ENCODE peak calls at places on chromosomes 5 and 9, in five cellular contexts. L is K562, M is sigmoid colon, O is endothelial cell of umbilical vein, F is GM23338. P is an unnamed sample.

GRCh38 chr9:107600060-107600573 is 110.5 kb upstream of the KLF4 start:
- DNase-seq in L (no peak), M (peak), O (peak), F (no peak), P (no peak)

GRCh38 chr5:133397432-133397831 is 214.9 kb downstream of the FSTL4 start:
- DNase-seq in L (no peak), M (no peak), O (no peak), F (peak), P (no peak)

GRCh38 chr9:90188656-90189055 is 454.0 kb downstream of the DIRAS2 start:
- DNase-seq in L (no peak), M (no peak), O (no peak), F (no peak), P (no peak)

GRCh38 chr9:126854734-126855133 is 5.7 kb upstream of the ZBTB34 start:
- DNase-seq in L (no peak), M (no peak), O (no peak), F (no peak), P (no peak)

GRCh38 chr9:128271112-128271511 is 4.7 kb downstream of the GOLGA2 start:
- DNase-seq in L (no peak), M (no peak), O (no peak), F (no peak), P (no peak)

GRCh38 chr9:132046456-132046855 is 33.2 kb downstream of the MED27 start:
- DNase-seq in L (no peak), M (no peak), O (no peak), F (no peak), P (no peak)

GRCh38 chr9:136091582-136092352 is 3.3 kb downstream of the NACC2 start:
- DNase-seq in L (no peak), M (no peak), O (no peak), F (no peak), P (no peak)

GRCh38 chr5:4230905-4231561 is 635.4 kb downstream of the IRX1 start:
- DNase-seq in L (no peak), M (no peak), O (no peak), F (peak), P (no peak)

GRCh38 chr5:171776747-171777419 is 8.7 kb upstream of the SMIM23 start:
- DNase-seq in L (no peak), M (no peak), O (peak), F (peak), P (no peak)

GRCh38 chr9:70566743-70567142 is 152.3 kb upstream of the KLF9 start:
- DNase-seq in L (no peak), M (no peak), O (no peak), F (peak), P (no peak)

GRCh38 chr5:2867373-2867933 is 116.0 kb upstream of the IRX2 start:
- DNase-seq in L (no peak), M (no peak), O (no peak), F (no peak), P (no peak)

GRCh38 chr5:41346609-41347008 is 133.3 kb upstream of the C6 start:
- DNase-seq in L (no peak), M (no peak), O (peak), F (no peak), P (no peak)

GRCh38 chr9:124510650-124511425 is 3.6 kb upstream of the NR5A1 start:
- DNase-seq in L (no peak), M (no peak), O (no peak), F (no peak), P (no peak)

GRCh38 chr5:144189800-144190429 is 19.2 kb downstream of the KCTD16 start:
- DNase-seq in L (no peak), M (no peak), O (peak), F (no peak), P (no peak)

GRCh38 chr9:123953601-123954011 is 23.7 kb upstream of the DENND1A start:
- DNase-seq in L (no peak), M (no peak), O (no peak), F (no peak), P (no peak)

GRCh38 chr5:145660897-145661650 is 174.1 kb downstream of the PRELID2 start:
- DNase-seq in L (no peak), M (no peak), O (no peak), F (no peak), P (peak)

GRCh38 chr5:112923148-112923917 is 1.3 kb upstream of the REEP5 start:
- DNase-seq in L (no peak), M (no peak), O (no peak), F (peak), P (no peak)

GRCh38 chr9:127021664-127022337 is 100.6 kb downstream of the ANGPTL2 start:
- DNase-seq in L (no peak), M (peak), O (no peak), F (no peak), P (peak)

GRCh38 chr5:150109921-150110320 is 23.6 kb upstream of the CSF1R start:
- DNase-seq in L (no peak), M (no peak), O (no peak), F (peak), P (no peak)

GRCh38 chr5:2761921-2762488 is 10.5 kb upstream of the IRX2 start:
- DNase-seq in L (no peak), M (no peak), O (no peak), F (peak), P (no peak)

GRCh38 chr5:59588922-59589321 is 304.6 kb downstream of the PDE4D start:
- DNase-seq in L (no peak), M (no peak), O (peak), F (no peak), P (no peak)

GRCh38 chr5:59591162-59591561 is 302.4 kb downstream of the PDE4D start:
- DNase-seq in L (no peak), M (no peak), O (no peak), F (no peak), P (no peak)

GRCh38 chr5:59587489-59588337 is 305.8 kb downstream of the PDE4D start:
- DNase-seq in L (no peak), M (peak), O (peak), F (peak), P (no peak)

GRCh38 chr5:59593608-59594007 is 299.9 kb downstream of the PDE4D start:
- DNase-seq in L (no peak), M (no peak), O (no peak), F (no peak), P (no peak)

DNA sequence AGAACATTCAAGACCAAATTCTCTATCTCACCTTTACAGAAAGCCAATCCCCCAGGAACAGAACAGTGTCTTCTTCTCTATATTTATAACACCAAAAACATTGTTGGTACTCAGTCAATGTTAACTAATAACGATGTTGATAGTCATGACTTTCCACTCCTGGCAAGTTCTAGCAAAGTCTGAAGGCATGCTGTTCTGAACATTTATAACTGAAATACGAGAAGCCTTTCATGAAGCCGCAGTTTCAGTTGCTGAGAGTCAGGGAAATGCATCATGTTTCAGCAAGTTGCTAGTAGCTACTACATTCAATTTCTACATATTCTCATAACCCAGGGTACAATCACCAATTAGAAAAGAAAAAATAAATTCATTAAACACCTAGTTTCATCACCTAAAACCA is 301.4 kb downstream of the PDE4D start:
- DNase-seq in L (no peak), M (no peak), O (no peak), F (no peak), P (no peak)
- H3K27ac ChIP-seq in L (no peak), M (no peak), O (no peak), F (no peak), P (no peak)

GRCh38 chr5:72656756-72657513 is 149.7 kb upstream of the ZNF366 start:
- DNase-seq in L (no peak), M (no peak), O (no peak), F (no peak), P (no peak)

GRCh38 chr5:72658767-72659540 is 151.7 kb upstream of the ZNF366 start:
- DNase-seq in L (no peak), M (no peak), O (no peak), F (no peak), P (no peak)

GRCh38 chr5:72656331-72656730 is 149.1 kb upstream of the ZNF366 start:
- DNase-seq in L (no peak), M (no peak), O (no peak), F (no peak), P (no peak)

GRCh38 chr5:72659726-72660125 is 152.5 kb upstream of the ZNF366 start:
- DNase-seq in L (no peak), M (no peak), O (no peak), F (no peak), P (no peak)

GRCh38 chr5:72658161-72658560 is 151.0 kb upstream of the ZNF366 start:
- DNase-seq in L (no peak), M (no peak), O (no peak), F (no peak), P (no peak)
- TF ChIP-seq POLR2AphosphoS5 in L (no peak), M (no peak), O (no peak), F (no peak), P (no peak)

GRCh38 chr5:95780597-95780996 is 41.9 kb downstream of the GLRX start:
- DNase-seq in L (no peak), M (no peak), O (no peak), F (no peak), P (no peak)
- H3K27ac ChIP-seq in L (no peak), M (peak), O (no peak), F (no peak), P (peak)

DNA sequence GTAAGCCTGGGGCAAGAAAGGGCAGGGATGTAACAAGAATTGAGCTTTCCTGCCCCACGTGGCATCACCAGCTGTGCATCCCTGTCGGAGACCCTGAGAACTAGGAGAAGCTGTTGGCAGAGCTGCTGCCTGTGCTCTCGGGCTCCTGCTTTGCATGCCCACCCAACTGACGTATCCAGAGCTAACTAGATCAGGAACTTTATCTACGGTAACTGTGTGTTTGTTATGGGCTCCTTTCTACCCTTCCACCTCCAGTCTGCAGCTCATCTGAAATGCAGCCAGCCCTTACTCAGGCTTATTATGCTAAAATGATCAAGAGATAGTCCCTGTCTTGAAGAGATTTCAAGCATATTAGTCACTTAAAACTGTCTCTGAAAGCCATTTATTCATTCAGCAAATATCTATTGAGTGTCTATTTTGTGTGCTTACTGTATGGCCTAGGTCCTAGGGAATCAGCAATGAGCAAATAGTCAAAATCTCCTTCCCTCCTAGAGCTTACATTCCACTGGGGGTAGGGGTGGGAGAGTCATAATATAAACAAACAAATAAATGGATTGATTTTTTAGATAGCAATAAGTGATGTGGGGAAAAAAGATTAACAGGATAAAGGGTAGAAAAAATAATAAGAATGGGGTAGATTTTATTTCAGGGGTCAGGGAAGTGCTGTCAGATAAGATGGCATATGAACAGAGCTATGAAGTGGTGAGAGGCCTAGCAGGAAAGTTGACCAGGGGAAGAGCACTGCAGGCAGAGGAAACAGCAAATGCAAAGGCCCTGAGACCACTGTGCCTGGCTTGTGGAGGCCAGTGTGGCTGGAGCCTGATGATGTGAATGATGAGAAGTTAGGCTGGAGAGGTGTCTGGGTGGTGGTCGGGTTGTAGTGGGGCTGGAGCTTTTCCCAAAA is 118.2 kb downstream of the GALNT10 start:
- DNase-seq in L (no peak), M (no peak), O (peak), F (no peak), P (no peak)
- TF ChIP-seq POLR2AphosphoS5 in L (no peak), M (no peak), O (no peak), F (no peak), P (no peak)

DNA sequence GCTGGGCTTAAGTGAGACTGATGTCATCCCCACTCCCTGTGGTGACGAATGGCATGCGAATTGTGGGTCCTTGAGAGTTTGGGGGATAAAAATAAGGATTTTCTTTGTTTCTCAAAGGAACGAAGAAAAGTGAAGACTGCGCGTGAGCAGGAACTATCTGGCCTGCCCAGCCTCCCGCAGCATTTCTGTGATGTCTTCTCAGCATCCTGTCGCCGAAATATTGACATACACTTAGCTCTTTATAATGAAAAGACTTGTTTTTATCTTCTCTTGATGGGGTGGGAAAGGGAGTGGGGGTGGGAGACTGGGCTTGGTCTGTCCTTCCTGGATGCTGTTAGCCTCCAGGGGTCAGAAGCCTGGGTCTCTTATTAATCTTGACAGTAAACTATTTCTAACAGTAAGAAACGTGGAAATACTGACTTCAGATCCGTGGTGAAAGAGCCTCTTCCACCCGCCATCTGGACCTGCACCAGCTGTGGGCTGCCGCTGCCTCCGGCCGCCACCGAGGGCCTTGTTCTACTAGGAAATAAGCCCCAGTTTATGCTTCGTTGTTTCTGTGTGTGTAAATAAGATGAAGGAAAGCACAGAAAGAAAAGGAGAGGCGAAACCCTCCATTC is 239.6 kb downstream of the FANCC start:
- DNase-seq in L (no peak), M (peak), O (no peak), F (no peak), P (no peak)
- H3K27ac ChIP-seq in L (no peak), M (peak), O (no peak), F (no peak), P (no peak)

GRCh38 chr5:31824886-31825774 is 186.2 kb downstream of the PDZD2 start:
- DNase-seq in L (peak), M (peak), O (peak), F (peak), P (peak)
- TF ChIP-seq POLR2AphosphoS5 in L (no peak), M (no peak), O (no peak), F (no peak), P (no peak)

GRCh38 chr9:97596906-97597305 is 36.3 kb downstream of the TSTD2 start:
- DNase-seq in L (no peak), M (no peak), O (no peak), F (no peak), P (no peak)
- H3K27ac ChIP-seq in L (no peak), M (peak), O (no peak), F (no peak), P (no peak)

GRCh38 chr9:137454145-137454505 is 5.0 kb downstream of the NSMF start:
- DNase-seq in L (peak), M (peak), O (peak), F (peak), P (no peak)
- TF ChIP-seq POLR2AphosphoS5 in L (no peak), M (peak), O (no peak), F (peak), P (no peak)

P was measured in SK-N-MC.